ENCODE peak calls at places on chromosomes 3 and 15, in six cellular contexts. Q, P, G, Z, S and H are unnamed samples.

GRCh38 chr3:37944243-37944955 is 46.2 kb upstream of the VILL start:
- DNase-seq in Q (no peak), P (no peak), G (no peak), Z (no peak), S (no peak), H (no peak)

GRCh38 chr15:101429191-101429590 is 60.3 kb downstream of the PCSK6 start:
- DNase-seq in Q (no peak), P (no peak), G (no peak), Z (no peak), S (no peak), H (no peak)

GRCh38 chr3:177835917-177836316 is 638.6 kb upstream of the TBL1XR1 start:
- DNase-seq in Q (no peak), P (no peak), G (no peak), Z (no peak), S (no peak), H (no peak)

GRCh38 chr3:85912981-85913380 is 954.2 kb downstream of the CADM2 start:
- DNase-seq in Q (no peak), P (no peak), G (no peak), Z (no peak), S (no peak), H (no peak)

GRCh38 chr15:95840004-95840403 is 490.5 kb upstream of the NR2F2 start:
- DNase-seq in Q (no peak), P (no peak), G (no peak), Z (no peak), S (no peak), H (no peak)

GRCh38 chr15:29670266-29670665 is 152.0 kb downstream of the TJP1 start:
- DNase-seq in Q (no peak), P (no peak), G (no peak), Z (no peak), S (no peak), H (no peak)

GRCh38 chr15:52503788-52504496 is 24.7 kb downstream of the MYO5A start:
- DNase-seq in Q (no peak), P (no peak), G (no peak), Z (no peak), S (no peak), H (no peak)

GRCh38 chr3:161691677-161692076 is 195.1 kb downstream of the OTOL1 start:
- DNase-seq in Q (no peak), P (no peak), G (no peak), Z (no peak), S (no peak), H (no peak)

GRCh38 chr15:34951993-34952392 is 17.5 kb downstream of the AQR start:
- DNase-seq in Q (no peak), P (no peak), G (no peak), Z (no peak), S (no peak), H (no peak)

GRCh38 chr3:154122912-154123559 is 1.8 kb downstream of the ARHGEF26 start:
- DNase-seq in Q (no peak), P (no peak), G (no peak), Z (no peak), S (no peak), H (no peak)

GRCh38 chr15:40565333-40566238 is 744 bp upstream of the CCDC32 start:
- DNase-seq in Q (no peak), P (no peak), G (no peak), Z (no peak), S (no peak), H (no peak)

GRCh38 chr15:92906563-92907081 is 6.5 kb downstream of the CHD2 start:
- DNase-seq in Q (no peak), P (no peak), G (no peak), Z (no peak), S (no peak), H (no peak)

GRCh38 chr3:126946387-126946786 is 36.5 kb upstream of the PLXNA1 start:
- DNase-seq in Q (no peak), P (no peak), G (no peak), Z (no peak), S (no peak), H (no peak)

GRCh38 chr3:52185311-52185710 is 12.6 kb upstream of the ALAS1 start:
- DNase-seq in Q (no peak), P (no peak), G (no peak), Z (no peak), S (no peak), H (no peak)

GRCh38 chr3:151265866-151266265 is 12.5 kb downstream of the P2RY14 start:
- DNase-seq in Q (peak; percentile 45), P (no peak), G (no peak), Z (peak; percentile 26), S (no peak), H (no peak)

GRCh38 chr3:43180027-43180426 is 74.1 kb upstream of the POMGNT2 start:
- DNase-seq in Q (no peak), P (no peak), G (no peak), Z (no peak), S (no peak), H (no peak)

GRCh38 chr3:60594025-60594424 is 657.2 kb downstream of the FHIT start:
- DNase-seq in Q (peak; percentile 77), P (no peak), G (peak; percentile 70), Z (no peak), S (no peak), H (no peak)